ENCODE peak calls at places on chromosome 2, in ten cellular contexts. D, P, N, Y, O, T, S, V, X and M are unnamed samples.

GRCh38 chr2:148974126-148974525 is 64.4 kb upstream of the LYPD6B start:
- DNase-seq in D (no peak), S (no peak), Y (no peak), T (no peak), N (no peak), O (no peak), V (no peak), P (no peak), X (no peak), M (no peak)

GRCh38 chr2:60446413-60447358 is 106.8 kb downstream of the BCL11A start:
- DNase-seq in O (no peak), X (no peak), Y (no peak), N (no peak), T (no peak), V (no peak), S (peak), P (no peak), D (no peak), M (no peak)

GRCh38 chr2:191678437-191679110 is 638 bp downstream of the NABP1 start:
- DNase-seq in V (peak), O (peak), T (peak), N (peak), X (no peak), Y (no peak), D (peak), S (peak), P (peak), M (peak)

GRCh38 chr2:182887753-182888415 is 21.4 kb upstream of the FRZB start:
- DNase-seq in N (no peak), D (no peak), Y (no peak), V (no peak), T (no peak), P (no peak), S (no peak), O (no peak), X (no peak), M (no peak)

GRCh38 chr2:121480826-121481225 is 49.9 kb upstream of the RNU4ATAC start:
- DNase-seq in N (no peak), V (no peak), D (peak), P (peak), X (no peak), O (peak), T (no peak), Y (peak), S (peak), M (peak)

GRCh38 chr2:185337033-185337432 is 401.6 kb upstream of the FSIP2 start:
- DNase-seq in P (no peak), O (no peak), X (no peak), T (no peak), V (no peak), N (no peak), Y (no peak), S (no peak), D (no peak), M (no peak)

GRCh38 chr2:12070581-12070980 is 324.1 kb downstream of the LPIN1 start:
- DNase-seq in T (no peak), V (no peak), S (no peak), D (no peak), Y (no peak), N (no peak), X (peak), P (no peak), O (no peak), M (no peak)

GRCh38 chr2:230899786-230900185 is 25.3 kb downstream of the GPR55 start:
- DNase-seq in P (no peak), V (no peak), S (no peak), D (no peak), Y (no peak), O (no peak), N (no peak), T (no peak), X (no peak), M (no peak)

GRCh38 chr2:126901459-126901858 is 2.8 kb downstream of the TEX51 start:
- DNase-seq in X (no peak), D (no peak), S (no peak), O (no peak), P (no peak), T (no peak), N (no peak), V (no peak), Y (no peak), M (no peak)

GRCh38 chr2:122804494-122804893 is 1049.0 kb downstream of the TSN start:
- DNase-seq in D (no peak), O (no peak), P (no peak), X (no peak), S (peak), Y (no peak), N (no peak), V (no peak), T (no peak), M (no peak)

GRCh38 chr2:37164757-37165156 is 8.0 kb upstream of the EIF2AK2 start:
- DNase-seq in Y (no peak), D (no peak), V (no peak), S (no peak), P (no peak), X (no peak), O (no peak), N (no peak), T (no peak), M (no peak)

GRCh38 chr2:33529771-33530481 is 53.5 kb downstream of the RASGRP3 start:
- DNase-seq in D (no peak), Y (peak), S (peak), X (peak), N (no peak), V (no peak), P (no peak), O (peak), T (no peak), M (peak)

GRCh38 chr2:29841386-29842004 is 79.9 kb downstream of the ALK start:
- DNase-seq in S (peak), O (peak), T (peak), P (peak), X (peak), D (peak), N (peak), Y (peak), V (peak), M (peak)

GRCh38 chr2:161722547-161723503 is 98.6 kb downstream of the SLC4A10 start:
- DNase-seq in P (no peak), V (no peak), T (no peak), N (no peak), X (no peak), S (no peak), D (no peak), O (no peak), Y (no peak), M (no peak)

GRCh38 chr2:201890447-201890846 is 84.1 kb downstream of the CDK15 start:
- DNase-seq in T (no peak), V (no peak), N (no peak), D (no peak), P (no peak), O (peak), Y (no peak), S (peak), X (peak), M (peak)

GRCh38 chr2:231708773-231709635 is 679 bp downstream of the PTMA start:
- DNase-seq in S (peak), P (peak), N (peak), T (no peak), Y (peak), D (peak), X (no peak), V (peak), O (no peak), M (peak)

GRCh38 chr2:12155308-12156061 is 409.1 kb downstream of the LPIN1 start:
- DNase-seq in O (peak), D (no peak), X (peak), P (peak), V (no peak), Y (peak), N (no peak), S (peak), T (no peak), M (peak)

GRCh38 chr2:169734172-169734847 is 678 bp downstream of the KLHL23 start:
- DNase-seq in S (peak), O (peak), D (peak), N (no peak), T (peak), P (no peak), X (no peak), Y (no peak), V (peak), M (no peak)

GRCh38 chr2:197327776-197328169 is 17.2 kb upstream of the ANKRD44 start:
- DNase-seq in Y (no peak), V (no peak), S (no peak), O (no peak), P (no peak), X (no peak), N (no peak), D (no peak), T (no peak), M (no peak)

DNA sequence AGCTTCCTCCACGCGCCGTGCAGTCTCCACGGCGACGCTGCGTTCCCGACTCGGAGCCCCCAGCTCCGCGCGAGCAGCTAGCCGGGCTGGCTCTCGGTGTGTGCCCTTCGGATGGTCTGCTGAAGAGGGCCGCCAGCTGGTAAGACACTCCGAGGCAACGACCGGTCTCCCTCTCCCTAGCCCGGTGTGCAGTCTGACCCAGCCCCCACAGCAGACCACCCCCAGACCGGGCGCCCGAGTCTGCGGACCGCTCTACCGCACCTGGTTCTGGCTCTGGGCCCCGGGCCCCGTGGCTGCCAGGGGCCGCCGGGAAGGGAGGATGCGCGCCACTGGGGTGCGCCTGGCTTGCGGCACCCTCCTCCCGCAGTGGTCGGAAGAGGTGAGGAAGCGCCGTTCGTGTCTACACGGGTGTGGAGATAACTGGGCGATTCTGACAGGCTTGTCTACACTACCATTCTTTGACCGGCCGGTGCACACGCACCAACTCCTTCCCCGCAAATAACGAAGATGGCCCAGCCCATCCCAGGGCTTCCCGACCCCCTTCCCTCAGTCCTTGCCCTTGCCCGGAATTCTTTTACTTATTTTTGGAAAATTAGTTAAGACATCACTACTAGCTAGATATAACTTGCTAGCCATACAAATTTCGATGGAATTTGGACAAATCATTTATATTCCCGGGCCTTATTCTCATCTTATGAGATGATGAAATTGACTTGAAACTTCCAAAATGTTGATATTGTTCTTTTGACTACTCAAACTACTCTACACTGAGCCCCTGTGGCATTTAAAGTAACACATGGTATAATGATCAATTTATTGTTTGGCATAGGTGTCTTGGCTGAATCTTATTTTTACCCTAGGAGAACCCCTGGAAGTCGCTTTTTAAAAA is 1.1 kb downstream of the ERICH2 start:
- DNase-seq in S (peak), P (no peak), Y (peak), N (no peak), T (no peak), V (no peak), X (no peak), O (peak), D (no peak), M (no peak)
- TF ChIP-seq CTCF in S (no peak), P (no peak), Y (no peak), N (no peak), T (no peak), V (no peak), X (no peak), O (no peak), D (no peak), M (no peak)

DNA sequence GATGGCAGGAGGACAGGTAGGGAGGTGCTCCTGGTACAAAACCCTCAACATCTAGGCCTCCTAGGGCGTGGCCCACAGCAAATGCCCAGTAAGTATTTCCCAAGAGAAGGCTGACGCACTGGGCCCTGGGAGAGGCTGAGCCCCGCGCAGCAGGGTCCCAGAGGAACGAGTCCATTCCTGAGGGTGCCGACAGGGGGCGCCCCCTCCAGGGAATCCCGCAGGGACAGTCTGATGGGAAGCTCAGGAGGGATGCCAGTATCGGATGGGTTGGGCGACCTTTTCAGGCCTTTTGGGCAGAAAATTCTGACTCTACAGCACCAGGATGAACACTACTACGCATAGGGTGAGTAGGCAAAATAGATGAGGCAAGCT is 8.8 kb downstream of the BOLA3 start:
- DNase-seq in T (no peak), V (no peak), O (no peak), S (no peak), N (no peak), D (no peak), P (no peak), X (no peak), Y (no peak), M (no peak)
- TF ChIP-seq CTCF in T (no peak), V (peak), O (no peak), S (peak), N (no peak), D (no peak), P (no peak), X (peak), Y (no peak), M (no peak)

GRCh38 chr2:58702302-58702696 is 461.2 kb upstream of the FANCL start:
- DNase-seq in T (no peak), D (peak), P (no peak), S (peak), Y (peak), V (no peak), O (no peak), N (no peak), X (no peak), M (no peak)
- TF ChIP-seq CTCF in T (no peak), D (no peak), P (no peak), S (no peak), Y (no peak), V (no peak), O (no peak), N (no peak), X (no peak), M (no peak)

GRCh38 chr2:26597197-26597596 is 44.0 kb downstream of the CIB4 start:
- DNase-seq in P (no peak), D (no peak), O (peak), Y (peak), X (no peak), T (no peak), S (peak), N (no peak), V (no peak), M (peak)
- TF ChIP-seq CTCF in P (no peak), D (no peak), O (no peak), Y (no peak), X (no peak), T (no peak), S (no peak), N (no peak), V (no peak), M (no peak)

DNA sequence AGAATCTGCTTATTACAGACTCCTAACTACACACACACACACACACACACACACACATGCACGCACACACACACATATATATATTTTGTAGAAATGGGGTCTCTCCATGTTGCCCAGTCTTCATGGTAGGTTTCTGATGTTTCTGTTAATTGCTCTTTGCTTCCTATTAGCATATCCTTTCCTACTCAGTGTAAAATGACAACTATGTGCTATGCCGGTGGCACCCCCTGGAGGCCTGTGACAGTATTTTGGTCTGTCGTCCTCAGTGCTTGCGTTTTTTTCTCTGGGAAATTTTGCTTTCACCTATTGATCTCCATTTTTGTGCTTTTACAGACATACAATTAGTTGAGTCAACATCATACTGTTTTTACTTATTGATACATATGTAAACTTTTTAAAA is 322.1 kb downstream of the LRRTM1 start:
- DNase-seq in N (no peak), P (no peak), X (no peak), O (peak), Y (no peak), S (no peak), D (peak), V (peak), T (peak), M (no peak)
- TF ChIP-seq CTCF in N (no peak), P (peak), X (peak), O (peak), Y (peak), S (peak), D (no peak), V (peak), T (peak), M (peak)

GRCh38 chr2:98504386-98505109 is 59.9 kb downstream of the INPP4A start:
- DNase-seq in V (no peak), Y (peak), P (no peak), O (no peak), X (no peak), D (no peak), S (no peak), T (no peak), N (peak), M (peak)
- TF ChIP-seq CTCF in V (no peak), Y (no peak), P (no peak), O (no peak), X (no peak), D (no peak), S (no peak), T (no peak), N (no peak), M (no peak)

GRCh38 chr2:99698896-99699295 is 209.1 kb upstream of the REV1 start:
- DNase-seq in X (no peak), D (no peak), P (no peak), N (no peak), T (no peak), V (no peak), O (peak), S (peak), Y (no peak), M (no peak)
- TF ChIP-seq CTCF in X (no peak), D (no peak), P (no peak), N (no peak), T (no peak), V (no peak), O (no peak), S (no peak), Y (no peak), M (no peak)